ENCODE peak calls at places on chromosomes 16 and 17, in seven cellular contexts. L is SK-N-SH, U is GM12891, D is K562, O is HepG2, E is H1, B is GM12878. F is an unnamed sample.

GRCh38 chr16:81522141-81522701 is 77.6 kb downstream of the CMIP start:
- DNase-seq in B (no peak), L (peak), O (no peak), U (no peak), D (peak), E (no peak), F (no peak)

GRCh38 chr17:81246679-81247338 is 7.7 kb downstream of the NDUFAF8 start:
- DNase-seq in L (no peak), B (no peak), E (no peak), O (no peak), D (no peak), U (no peak), F (no peak)

GRCh38 chr16:52466998-52467397 is 79.9 kb downstream of the TOX3 start:
- DNase-seq in B (no peak), O (no peak), E (no peak), D (no peak), L (no peak), U (no peak), F (no peak)

GRCh38 chr16:56514845-56515244 is 5.0 kb downstream of the BBS2 start:
- DNase-seq in D (no peak), L (no peak), B (no peak), O (no peak), U (no peak), E (no peak), F (no peak)

GRCh38 chr17:71516149-71516548 is 604.7 kb upstream of the SOX9 start:
- DNase-seq in D (no peak), O (no peak), B (no peak), L (peak), E (no peak), U (no peak), F (no peak)

GRCh38 chr16:27430512-27430911 is 28.5 kb downstream of the IL21R start:
- DNase-seq in L (no peak), O (no peak), E (no peak), U (no peak), B (no peak), D (no peak), F (no peak)

GRCh38 chr17:81165246-81166032 is at the start of gene PVALEF:
- DNase-seq in U (no peak), D (no peak), B (no peak), O (peak), L (no peak), E (peak), F (no peak)

GRCh38 chr16:25855063-25855462 is 163.3 kb downstream of the HS3ST4 start:
- DNase-seq in U (no peak), B (no peak), O (no peak), L (no peak), E (no peak), D (no peak), F (no peak)

GRCh38 chr17:46929413-46929812 is 6.5 kb downstream of the GOSR2 start:
- DNase-seq in O (no peak), B (no peak), D (no peak), E (no peak), L (no peak), U (no peak), F (no peak)

GRCh38 chr17:1467898-1468492 is 12.0 kb upstream of the CRK start:
- DNase-seq in B (no peak), U (no peak), D (no peak), L (no peak), O (peak), E (no peak), F (no peak)

GRCh38 chr16:3576211-3576610 is 992 bp downstream of the NLRC3 start:
- DNase-seq in B (no peak), O (no peak), D (no peak), E (no peak), U (no peak), L (no peak), F (no peak)

GRCh38 chr17:83175551-83176271 is 96.3 kb downstream of the METRNL start:
- DNase-seq in L (no peak), D (no peak), U (no peak), B (no peak), E (no peak), O (no peak), F (no peak)

GRCh38 chr17:83176272-83176955 is 97.0 kb downstream of the METRNL start:
- DNase-seq in U (no peak), L (no peak), D (no peak), E (no peak), B (no peak), O (no peak), F (no peak)

GRCh38 chr17:83174859-83175550 is 95.6 kb downstream of the METRNL start:
- DNase-seq in U (no peak), B (no peak), E (no peak), O (no peak), D (no peak), L (no peak), F (no peak)

GRCh38 chr17:83173180-83173996 is 94.0 kb downstream of the METRNL start:
- DNase-seq in E (no peak), O (no peak), L (no peak), U (no peak), B (no peak), D (no peak), F (peak)

DNA sequence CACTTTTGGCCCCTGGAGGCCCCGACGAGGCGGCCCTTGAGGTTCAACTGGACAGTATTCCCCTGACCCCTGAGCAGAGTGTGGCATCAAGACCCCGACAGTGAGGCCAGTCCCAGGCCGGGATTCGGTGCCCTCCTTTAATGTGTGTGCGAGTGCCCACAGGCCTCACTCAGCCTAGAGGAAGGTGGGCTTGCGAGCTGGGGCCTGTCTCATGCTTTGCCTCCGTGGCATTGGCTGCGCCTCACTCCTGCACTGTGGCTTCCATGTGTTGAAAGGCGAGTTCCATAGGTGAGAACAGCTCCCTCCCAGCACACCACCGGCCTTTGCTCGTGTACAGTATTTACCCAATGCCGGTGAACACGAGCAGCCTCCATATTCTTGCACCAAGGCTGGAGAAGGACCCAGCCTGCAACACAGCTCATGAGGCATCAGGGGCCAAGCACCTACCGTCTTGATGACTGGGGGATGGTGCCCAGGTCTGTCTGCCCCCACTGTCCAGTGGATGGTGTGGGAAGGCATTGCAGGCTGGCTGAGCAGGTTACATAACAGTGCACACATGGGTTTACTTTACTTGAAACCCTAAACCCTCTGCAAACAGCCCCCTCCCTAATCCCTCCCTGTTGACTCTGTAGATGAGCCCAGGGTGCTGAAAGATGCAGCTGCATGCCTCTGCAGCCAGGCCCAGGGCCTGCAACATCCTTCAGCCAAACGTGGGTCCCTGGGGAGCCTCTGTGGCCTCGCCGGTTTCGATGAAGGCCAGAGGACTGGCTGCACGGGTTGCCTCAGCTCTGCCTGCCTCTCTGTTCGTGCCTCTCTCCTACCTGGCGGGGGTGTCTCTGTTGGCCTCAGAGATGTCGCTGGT is 94.8 kb downstream of the METRNL start:
- DNase-seq in O (peak), E (no peak), D (no peak), L (no peak), U (peak), B (no peak), F (peak)
- TF ChIP-seq TAF1 in O (no peak), E (no peak), D (no peak), L (no peak), U (no peak), B (no peak), F (no peak)

GRCh38 chr16:71428883-71429282 is 13.0 kb downstream of the TLE7 start:
- DNase-seq in E (no peak), L (no peak), D (no peak), B (no peak), U (no peak), O (peak), F (no peak)
- TF ChIP-seq TAF1 in E (no peak), L (no peak), D (no peak), B (no peak), U (no peak), O (no peak), F (no peak)

GRCh38 chr17:29196784-29197515 is 16.8 kb upstream of the MYO18A start:
- DNase-seq in L (no peak), D (no peak), B (no peak), O (no peak), E (no peak), U (no peak), F (no peak)
- TF ChIP-seq TAF1 in L (no peak), D (no peak), B (no peak), O (no peak), E (no peak), U (no peak), F (no peak)

GRCh38 chr17:42809250-42809649 is 10.6 kb downstream of the CNTD1 start:
- DNase-seq in L (no peak), B (no peak), E (no peak), D (no peak), U (no peak), O (no peak), F (no peak)
- TF ChIP-seq TAF1 in L (no peak), B (no peak), E (no peak), D (no peak), U (no peak), O (no peak), F (no peak)